ENCODE peak calls at places on chromosomes 3 and 15, in ten cellular contexts. V, B, M, G, I, T, C, Z, E and D are unnamed samples.
A peak's percentile ranks its signal among the peaks of the same experiment; 100 is the strongest.

GRCh38 chr3:181493423-181493822 is 218.3 kb upstream of the SOX2 start:
- DNase-seq in Z (peak; percentile 10), G (no peak), V (no peak), B (no peak), I (no peak), E (peak; percentile 1), T (no peak), C (no peak), M (no peak), D (no peak)

GRCh38 chr3:42513521-42513920 is 11.1 kb downstream of the VIPR1 start:
- DNase-seq in T (no peak), C (no peak), B (no peak), E (no peak), M (no peak), I (no peak), V (no peak), G (no peak), Z (no peak), D (no peak)

GRCh38 chr3:24475945-24476344 is 18.7 kb downstream of the THRB start:
- DNase-seq in E (peak; percentile 93), C (no peak), I (no peak), G (peak; percentile 47), V (no peak), B (no peak), M (no peak), Z (no peak), T (no peak), D (no peak)

GRCh38 chr3:167520656-167521360 is 47.0 kb upstream of the SERPINI2 start:
- DNase-seq in M (no peak), I (no peak), T (no peak), V (no peak), C (no peak), G (no peak), Z (no peak), B (no peak), E (no peak), D (no peak)

GRCh38 chr3:117080899-117081298 is 371.3 kb downstream of the TUSC7 start:
- DNase-seq in I (no peak), Z (peak; percentile 4), M (no peak), G (peak; percentile 46), B (no peak), E (no peak), C (no peak), V (no peak), T (no peak), D (no peak)

GRCh38 chr3:72899349-72899765 is 11.5 kb downstream of the GXYLT2 start:
- DNase-seq in G (no peak), E (no peak), Z (no peak), V (no peak), B (no peak), T (no peak), M (no peak), C (no peak), I (no peak), D (no peak)

GRCh38 chr15:58438956-58439355 is 7.2 kb downstream of the LIPC start:
- DNase-seq in Z (peak; percentile 46), T (peak; percentile 46), I (peak; percentile 77), B (peak; percentile 71), M (peak; percentile 66), G (peak; percentile 68), E (peak; percentile 35), C (peak; percentile 47), V (no peak), D (no peak)

GRCh38 chr3:146473726-146474125 is 4.4 kb upstream of the PLSCR2 start:
- DNase-seq in M (no peak), G (no peak), I (no peak), B (no peak), E (no peak), Z (no peak), C (no peak), T (no peak), V (no peak), D (no peak)

GRCh38 chr3:87350367-87351199 is 74.2 kb upstream of the POU1F1 start:
- DNase-seq in Z (peak; percentile 47), E (peak; percentile 38), G (no peak), T (peak; percentile 64), I (peak; percentile 79), V (no peak), B (peak; percentile 25), C (no peak), M (peak; percentile 61), D (peak; percentile 6)

GRCh38 chr3:81968628-81969027 is 207.2 kb upstream of the GBE1 start:
- DNase-seq in Z (no peak), C (no peak), I (no peak), B (no peak), G (no peak), V (no peak), T (no peak), E (no peak), M (peak; percentile 10), D (no peak)

GRCh38 chr3:153414972-153415371 is 252.9 kb downstream of the RAP2B start:
- DNase-seq in Z (peak; percentile 8), M (no peak), I (no peak), T (no peak), C (no peak), G (no peak), V (no peak), E (no peak), B (no peak), D (no peak)

GRCh38 chr15:75350601-75351331 is 3.9 kb downstream of the NEIL1 start:
- DNase-seq in V (no peak), Z (no peak), M (no peak), I (no peak), B (no peak), G (no peak), T (no peak), C (no peak), E (no peak), D (no peak)

GRCh38 chr3:38567498-38567897 is 71.4 kb downstream of the EXOG start:
- DNase-seq in E (no peak), I (no peak), V (no peak), B (no peak), C (no peak), Z (no peak), T (no peak), M (no peak), G (peak; percentile 11), D (peak; percentile 1)

GRCh38 chr3:188796122-188796631 is 375.6 kb upstream of the TPRG1 start:
- DNase-seq in G (no peak), V (no peak), I (peak; percentile 17), Z (peak; percentile 97), C (peak; percentile 16), B (no peak), T (peak; percentile 39), M (no peak), E (peak; percentile 80), D (no peak)

GRCh38 chr15:83109532-83109931 is 2.1 kb downstream of the TM6SF1 start:
- DNase-seq in C (no peak), V (no peak), Z (no peak), M (no peak), I (no peak), E (no peak), T (no peak), G (no peak), B (no peak), D (no peak)

GRCh38 chr15:100002787-100003536 is 269.7 kb upstream of the LYSMD4 start:
- DNase-seq in Z (no peak), T (no peak), B (no peak), I (no peak), G (peak; percentile 28), V (no peak), M (no peak), C (no peak), E (no peak), D (no peak)

GRCh38 chr15:71115567-71116351 is 488 bp downstream of the THSD4 start:
- DNase-seq in Z (peak; percentile 58), V (no peak), C (peak; percentile 71), E (peak; percentile 60), T (no peak), I (peak; percentile 31), M (peak; percentile 50), G (peak; percentile 82), B (peak; percentile 72), D (peak; percentile 58)

GRCh38 chr3:32872487-32873382 is 54.9 kb downstream of the TRIM71 start:
- DNase-seq in G (no peak), Z (no peak), C (peak; percentile 21), B (no peak), T (no peak), V (peak; percentile 81), M (no peak), E (no peak), I (no peak), D (no peak)

GRCh38 chr3:195815169-195815771 is 3.5 kb upstream of the MUC4 start:
- DNase-seq in T (no peak), E (peak; percentile 30), B (peak; percentile 19), I (no peak), C (no peak), G (peak; percentile 58), M (peak; percentile 28), V (no peak), Z (peak; percentile 16), D (no peak)

GRCh38 chr15:91561371-91562100 is 292.0 kb upstream of the SLCO3A1 start:
- DNase-seq in M (no peak), C (no peak), Z (peak; percentile 98), B (no peak), E (peak; percentile 98), T (no peak), V (no peak), I (no peak), G (no peak), D (peak; percentile 52)

GRCh38 chr3:115913069-115913686 is 289.9 kb downstream of the GAP43 start:
- DNase-seq in C (no peak), V (no peak), B (no peak), I (peak; percentile 60), Z (peak; percentile 28), M (no peak), E (no peak), G (no peak), T (no peak), D (no peak)

GRCh38 chr3:194401346-194401745 is 2.3 kb upstream of the GP5 start:
- DNase-seq in B (no peak), V (no peak), C (no peak), E (no peak), I (no peak), G (no peak), Z (no peak), T (no peak), M (no peak), D (no peak)
- H3K4me1 ChIP-seq in B (no peaks in the 10 kb centered on the region), V (no peaks in the 10 kb centered on the region), C (peaks cover 9% of the 10 kb centered on the region), E (no peaks in the 10 kb centered on the region), I (no peaks in the 10 kb centered on the region), G (peaks cover 10% of the 10 kb centered on the region), Z (peaks cover 5% of the 10 kb centered on the region), T (peaks cover 9% of the 10 kb centered on the region), M (peaks cover 4% of the 10 kb centered on the region), D (peaks cover 16% of the 10 kb centered on the region)

GRCh38 chr3:53234841-53235232 is 21.0 kb downstream of the TKT start:
- DNase-seq in M (no peak), V (peak; percentile 2), E (no peak), Z (no peak), G (no peak), I (no peak), C (no peak), T (no peak), B (no peak), D (no peak)
- H3K36me3 ChIP-seq in M (peaks cover 53% of the 10 kb centered on the region), V (no peaks in the 10 kb centered on the region), E (peaks cover 56% of the 10 kb centered on the region), Z (peaks cover 83% of the 10 kb centered on the region), G (peaks cover 72% of the 10 kb centered on the region), I (peaks cover 23% of the 10 kb centered on the region), C (no peaks in the 10 kb centered on the region), T (peaks cover 95% of the 10 kb centered on the region), B (peaks cover 20% of the 10 kb centered on the region), D (peaks cover 98% of the 10 kb centered on the region)

GRCh38 chr15:31359722-31360111 is 33.1 kb downstream of the KLF13 start:
- DNase-seq in Z (no peak), C (peak; percentile 54), E (no peak), I (no peak), V (no peak), B (peak; percentile 72), G (no peak), T (no peak), M (no peak), D (no peak)
- H3K4me1 ChIP-seq in Z (peaks cover 10% of the 10 kb centered on the region), C (peaks cover 57% of the 10 kb centered on the region), E (peaks cover 28% of the 10 kb centered on the region), I (peaks cover 12% of the 10 kb centered on the region), V (peaks cover 9% of the 10 kb centered on the region), B (peaks cover 55% of the 10 kb centered on the region), G (peaks cover 6% of the 10 kb centered on the region), T (peaks cover 98% of the 10 kb centered on the region), M (peaks cover 77% of the 10 kb centered on the region), D (peaks cover 100% of the 10 kb centered on the region)

GRCh38 chr3:11317300-11317699 is 45.1 kb downstream of the ATG7 start:
- DNase-seq in T (no peak), E (no peak), V (no peak), M (no peak), Z (no peak), I (no peak), B (no peak), G (no peak), C (no peak), D (no peak)
- H3K36me3 ChIP-seq in T (peaks cover 43% of the 10 kb centered on the region), E (peaks cover 22% of the 10 kb centered on the region), V (no peaks in the 10 kb centered on the region), M (peaks cover 4% of the 10 kb centered on the region), Z (peaks cover 26% of the 10 kb centered on the region), I (peaks cover 24% of the 10 kb centered on the region), B (peaks cover 10% of the 10 kb centered on the region), G (peaks cover 36% of the 10 kb centered on the region), C (no peaks in the 10 kb centered on the region), D (no peaks in the 10 kb centered on the region)